ENCODE peak calls at places on chromosomes 13 and 19, in six cellular contexts. One of them, this sample, is unnamed. For H3K36me3 and H3K27me3, the result is how much of the 10 kb centered on the place peaks cover.

GRCh38 chr13:113112893-113113845 is 7.6 kb downstream of the F7 start:
- DNase-seq in neural progenitor cell: no peak
- DNase-seq in Peyer's patch: no peak
- DNase-seq in ovary: peak
- DNase-seq in tibial nerve: no peak
- DNase-seq in mammary epithelial cell: no peak
- DNase-seq in this sample: no peak

GRCh38 chr19:34904846-34905527 is 21.7 kb upstream of the ZNF30 start:
- DNase-seq in neural progenitor cell: peak
- DNase-seq in mammary epithelial cell: peak
- DNase-seq in tibial nerve: no peak
- DNase-seq in ovary: no peak
- DNase-seq in Peyer's patch: no peak
- DNase-seq in this sample: no peak

GRCh38 chr13:70874646-70875045 is 766.4 kb upstream of the KLHL1 start:
- DNase-seq in Peyer's patch: no peak
- DNase-seq in neural progenitor cell: no peak
- DNase-seq in ovary: no peak
- DNase-seq in mammary epithelial cell: no peak
- DNase-seq in tibial nerve: no peak
- DNase-seq in this sample: no peak

GRCh38 chr19:13329766-13330165 is 176.5 kb downstream of the CACNA1A start:
- DNase-seq in Peyer's patch: no peak
- DNase-seq in ovary: no peak
- DNase-seq in neural progenitor cell: no peak
- DNase-seq in mammary epithelial cell: peak
- DNase-seq in tibial nerve: no peak
- DNase-seq in this sample: no peak

GRCh38 chr13:35127466-35127865 is 185.4 kb downstream of the NBEA start:
- DNase-seq in Peyer's patch: no peak
- DNase-seq in tibial nerve: no peak
- DNase-seq in neural progenitor cell: no peak
- DNase-seq in mammary epithelial cell: no peak
- DNase-seq in ovary: no peak
- DNase-seq in this sample: no peak

GRCh38 chr13:98564204-98564603 is 12.7 kb downstream of the STK24 start:
- DNase-seq in tibial nerve: no peak
- DNase-seq in mammary epithelial cell: no peak
- DNase-seq in neural progenitor cell: no peak
- DNase-seq in Peyer's patch: no peak
- DNase-seq in ovary: no peak
- DNase-seq in this sample: no peak

GRCh38 chr19:23118400-23118799 is 1.6 kb downstream of the ZNF730 start:
- DNase-seq in mammary epithelial cell: no peak
- DNase-seq in neural progenitor cell: peak
- DNase-seq in tibial nerve: no peak
- DNase-seq in ovary: no peak
- DNase-seq in Peyer's patch: no peak
- DNase-seq in this sample: no peak

GRCh38 chr13:114004416-114005205 is 30.7 kb upstream of the C13orf46 start:
- DNase-seq in mammary epithelial cell: no peak
- DNase-seq in Peyer's patch: no peak
- DNase-seq in neural progenitor cell: no peak
- DNase-seq in ovary: no peak
- DNase-seq in tibial nerve: no peak
- DNase-seq in this sample: no peak

GRCh38 chr13:92843549-92843948 is 383.1 kb upstream of the GPC6 start:
- DNase-seq in Peyer's patch: no peak
- DNase-seq in mammary epithelial cell: peak
- DNase-seq in tibial nerve: no peak
- DNase-seq in ovary: no peak
- DNase-seq in neural progenitor cell: no peak
- DNase-seq in this sample: no peak

GRCh38 chr13:80141114-80141849 is 199.6 kb downstream of the SPRY2 start:
- DNase-seq in neural progenitor cell: peak
- DNase-seq in mammary epithelial cell: no peak
- DNase-seq in tibial nerve: no peak
- DNase-seq in Peyer's patch: no peak
- DNase-seq in ovary: peak
- DNase-seq in this sample: no peak

GRCh38 chr13:27839809-27840467 is 47.7 kb downstream of the GSX1 start:
- DNase-seq in Peyer's patch: no peak
- DNase-seq in mammary epithelial cell: peak
- DNase-seq in tibial nerve: no peak
- DNase-seq in neural progenitor cell: no peak
- DNase-seq in ovary: no peak
- DNase-seq in this sample: no peak

GRCh38 chr13:80100636-80101035 is 240.3 kb downstream of the SPRY2 start:
- DNase-seq in ovary: no peak
- DNase-seq in mammary epithelial cell: no peak
- DNase-seq in neural progenitor cell: no peak
- DNase-seq in tibial nerve: no peak
- DNase-seq in Peyer's patch: no peak
- DNase-seq in this sample: no peak

GRCh38 chr13:35964764-35965163 is 166.4 kb downstream of the DCLK1 start:
- DNase-seq in ovary: no peak
- DNase-seq in neural progenitor cell: no peak
- DNase-seq in tibial nerve: no peak
- DNase-seq in mammary epithelial cell: no peak
- DNase-seq in Peyer's patch: no peak
- DNase-seq in this sample: no peak

GRCh38 chr13:73168226-73168992 is 109.6 kb downstream of the KLF5 start:
- DNase-seq in tibial nerve: no peak
- DNase-seq in Peyer's patch: no peak
- DNase-seq in ovary: no peak
- DNase-seq in mammary epithelial cell: peak
- DNase-seq in neural progenitor cell: no peak
- DNase-seq in this sample: no peak

GRCh38 chr13:37476874-37477273 is 121.7 kb downstream of the POSTN start:
- DNase-seq in ovary: no peak
- DNase-seq in neural progenitor cell: peak
- DNase-seq in tibial nerve: no peak
- DNase-seq in mammary epithelial cell: peak
- DNase-seq in Peyer's patch: no peak
- DNase-seq in this sample: no peak

GRCh38 chr13:43316997-43317396 is 293.6 kb downstream of the DNAJC15 start:
- DNase-seq in tibial nerve: no peak
- DNase-seq in mammary epithelial cell: no peak
- DNase-seq in ovary: peak
- DNase-seq in Peyer's patch: no peak
- DNase-seq in neural progenitor cell: peak
- DNase-seq in this sample: no peak

GRCh38 chr13:27573265-27573664 is 47.1 kb downstream of the LNX2 start:
- DNase-seq in tibial nerve: no peak
- DNase-seq in ovary: no peak
- DNase-seq in neural progenitor cell: no peak
- DNase-seq in mammary epithelial cell: peak
- DNase-seq in Peyer's patch: no peak
- DNase-seq in this sample: no peak

GRCh38 chr19:46919324-46919723 is 58.5 kb downstream of the ARHGAP35 start:
- DNase-seq in tibial nerve: no peak
- DNase-seq in Peyer's patch: no peak
- DNase-seq in mammary epithelial cell: peak
- DNase-seq in ovary: no peak
- DNase-seq in neural progenitor cell: no peak
- DNase-seq in this sample: no peak

GRCh38 chr13:101346942-101347728 is 69.2 kb downstream of the NALCN start:
- DNase-seq in mammary epithelial cell: peak
- DNase-seq in ovary: no peak
- DNase-seq in tibial nerve: no peak
- DNase-seq in Peyer's patch: no peak
- DNase-seq in neural progenitor cell: no peak
- DNase-seq in this sample: no peak

GRCh38 chr19:39937792-39938191 is 3.4 kb upstream of the FCGBP start:
- DNase-seq in mammary epithelial cell: no peak
- DNase-seq in ovary: no peak
- DNase-seq in tibial nerve: no peak
- DNase-seq in Peyer's patch: no peak
- DNase-seq in neural progenitor cell: no peak
- DNase-seq in this sample: no peak

GRCh38 chr13:86051134-86052103 is 252.2 kb upstream of the SLITRK6 start:
- DNase-seq in tibial nerve: no peak
- DNase-seq in ovary: no peak
- DNase-seq in mammary epithelial cell: peak
- DNase-seq in neural progenitor cell: no peak
- DNase-seq in Peyer's patch: no peak
- DNase-seq in this sample: no peak

GRCh38 chr19:38434549-38435051 is 1.1 kb downstream of the RYR1 start:
- DNase-seq in tibial nerve: no peak
- DNase-seq in Peyer's patch: no peak
- DNase-seq in mammary epithelial cell: no peak
- DNase-seq in neural progenitor cell: peak
- DNase-seq in ovary: no peak
- DNase-seq in this sample: no peak

GRCh38 chr19:41409288-41409687 is 11.7 kb downstream of the BCKDHA start:
- DNase-seq in tibial nerve: no peak
- DNase-seq in mammary epithelial cell: peak
- DNase-seq in Peyer's patch: no peak
- DNase-seq in ovary: no peak
- DNase-seq in neural progenitor cell: no peak
- DNase-seq in this sample: no peak

GRCh38 chr19:2249880-2250764 is 999 bp downstream of the AMH start:
- DNase-seq in tibial nerve: no peak
- DNase-seq in mammary epithelial cell: no peak
- DNase-seq in ovary: no peak
- DNase-seq in neural progenitor cell: no peak
- DNase-seq in Peyer's patch: no peak
- DNase-seq in this sample: no peak

GRCh38 chr13:38752726-38753125 is 65.8 kb downstream of the FREM2 start:
- DNase-seq in Peyer's patch: no peak
- DNase-seq in ovary: no peak
- DNase-seq in mammary epithelial cell: no peak
- DNase-seq in tibial nerve: no peak
- DNase-seq in neural progenitor cell: peak
- DNase-seq in this sample: no peak

GRCh38 chr13:63041640-63042414 is 1626.2 kb upstream of the PCDH20 start:
- DNase-seq in ovary: no peak
- DNase-seq in mammary epithelial cell: no peak
- DNase-seq in Peyer's patch: no peak
- DNase-seq in tibial nerve: no peak
- DNase-seq in neural progenitor cell: no peak
- DNase-seq in this sample: no peak

GRCh38 chr19:39409886-39410619 is 2.4 kb upstream of the PLEKHG2 start:
- DNase-seq in ovary: peak
- DNase-seq in mammary epithelial cell: no peak
- DNase-seq in tibial nerve: peak
- DNase-seq in neural progenitor cell: peak
- DNase-seq in Peyer's patch: peak
- DNase-seq in this sample: peak

DNA sequence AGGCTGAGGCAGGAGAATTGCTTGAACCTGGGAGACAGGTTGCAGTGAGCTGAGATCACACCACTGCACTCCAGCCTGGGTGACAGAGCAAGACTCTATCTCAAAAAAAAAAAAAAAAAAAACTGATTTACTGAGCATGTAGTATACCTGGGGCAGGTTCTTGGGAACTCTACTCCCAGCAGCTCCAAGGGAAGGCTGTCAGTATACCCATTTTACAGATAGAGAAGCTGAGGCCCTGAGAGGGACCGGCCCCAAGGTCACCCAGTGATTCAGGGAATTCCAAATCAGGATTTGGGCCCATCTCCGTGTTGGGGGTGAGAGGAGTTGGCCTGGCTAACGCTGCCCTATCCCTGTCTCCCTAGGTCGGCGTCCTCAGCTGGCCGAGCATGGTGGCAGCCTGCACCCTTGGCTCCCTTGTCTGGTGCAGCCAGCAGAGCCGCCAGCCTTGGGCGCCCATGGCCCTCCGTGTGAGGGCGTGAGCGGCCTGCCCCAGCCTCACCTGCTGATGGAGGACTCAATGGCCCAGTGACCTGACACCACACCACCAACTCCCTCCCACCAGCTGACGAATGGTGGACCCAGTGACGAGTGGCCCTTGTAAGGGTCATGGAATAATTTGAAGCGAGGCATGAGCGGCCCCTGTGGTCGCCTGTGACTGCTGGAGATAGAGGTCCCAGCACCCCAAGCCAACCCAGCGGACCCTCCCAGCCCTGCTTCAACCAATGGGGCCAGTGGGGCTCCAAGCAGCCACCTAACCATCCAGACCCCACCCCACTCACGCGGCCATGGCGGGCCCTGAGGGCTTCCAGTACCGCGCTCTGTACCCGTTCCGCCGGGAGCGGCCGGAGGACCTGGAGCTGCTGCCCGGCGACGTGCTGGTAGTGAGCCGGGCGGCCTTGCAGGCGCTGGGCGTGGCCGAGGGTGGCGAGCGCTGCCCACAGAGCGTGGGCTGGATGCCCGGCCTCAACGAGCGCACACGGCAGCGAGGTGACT is 2.4 kb downstream of the PIK3R2 start:
- DNase-seq in Peyer's patch: peak
- DNase-seq in ovary: no peak
- DNase-seq in neural progenitor cell: no peak
- DNase-seq in mammary epithelial cell: no peak
- DNase-seq in tibial nerve: no peak
- DNase-seq in this sample: no peak
- H3K36me3 ChIP-seq in Peyer's patch: under half
- H3K36me3 ChIP-seq in ovary: under half
- H3K36me3 ChIP-seq in neural progenitor cell: under half
- H3K36me3 ChIP-seq in mammary epithelial cell: under half
- H3K36me3 ChIP-seq in tibial nerve: under half
- H3K36me3 ChIP-seq in this sample: under half

GRCh38 chr19:15104411-15104810 is 2.8 kb upstream of the SYDE1 start:
- DNase-seq in mammary epithelial cell: no peak
- DNase-seq in tibial nerve: no peak
- DNase-seq in ovary: no peak
- DNase-seq in neural progenitor cell: no peak
- DNase-seq in Peyer's patch: no peak
- DNase-seq in this sample: no peak
- H3K27me3 ChIP-seq in mammary epithelial cell: under half
- H3K27me3 ChIP-seq in tibial nerve: under half
- H3K27me3 ChIP-seq in ovary: under half
- H3K27me3 ChIP-seq in neural progenitor cell: under half
- H3K27me3 ChIP-seq in Peyer's patch: under half
- H3K27me3 ChIP-seq in this sample: under half

DNA sequence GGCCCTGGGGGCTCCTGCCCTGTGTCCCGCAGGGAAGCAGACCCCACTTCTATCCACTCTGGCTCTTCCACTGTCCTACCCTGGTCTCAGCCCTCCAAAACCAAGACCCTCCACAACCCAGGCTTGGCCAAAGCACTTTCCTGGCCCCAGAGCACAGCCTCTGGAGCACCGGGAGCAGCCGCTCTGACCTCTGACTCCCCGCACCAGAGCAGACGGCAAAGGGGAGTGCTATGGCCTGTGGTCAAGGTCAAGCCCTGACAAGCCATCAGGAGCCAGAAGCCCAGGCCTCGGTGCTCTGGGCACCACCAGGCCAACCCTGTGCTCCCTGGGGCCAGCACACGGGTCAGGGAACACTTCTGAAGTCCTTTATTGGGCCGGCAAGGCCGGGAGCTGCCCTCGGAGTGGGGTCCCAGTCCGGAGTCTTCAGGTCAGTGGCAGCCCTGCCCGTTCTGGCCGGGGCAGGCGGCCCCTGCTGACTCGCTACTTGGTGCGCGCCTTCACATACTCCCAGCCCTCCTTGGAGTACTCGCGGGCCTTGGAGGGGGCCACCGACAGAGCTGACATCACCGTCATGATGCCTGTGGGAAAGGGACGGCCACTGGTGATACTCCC is 2.1 kb downstream of the MICOS13 start:
- DNase-seq in neural progenitor cell: no peak
- DNase-seq in tibial nerve: no peak
- DNase-seq in ovary: no peak
- DNase-seq in mammary epithelial cell: no peak
- DNase-seq in Peyer's patch: no peak
- DNase-seq in this sample: no peak
- H3K36me3 ChIP-seq in neural progenitor cell: under half
- H3K36me3 ChIP-seq in tibial nerve: under half
- H3K36me3 ChIP-seq in ovary: under half
- H3K36me3 ChIP-seq in mammary epithelial cell: under half
- H3K36me3 ChIP-seq in Peyer's patch: under half
- H3K36me3 ChIP-seq in this sample: under half

GRCh38 chr19:49440439-49441209 is 703 bp downstream of the SLC17A7 start:
- DNase-seq in neural progenitor cell: no peak
- DNase-seq in Peyer's patch: no peak
- DNase-seq in mammary epithelial cell: no peak
- DNase-seq in tibial nerve: no peak
- DNase-seq in ovary: no peak
- DNase-seq in this sample: no peak
- H3K27me3 ChIP-seq in neural progenitor cell: half or more
- H3K27me3 ChIP-seq in Peyer's patch: under half
- H3K27me3 ChIP-seq in mammary epithelial cell: under half
- H3K27me3 ChIP-seq in tibial nerve: under half
- H3K27me3 ChIP-seq in ovary: under half
- H3K27me3 ChIP-seq in this sample: under half